ENCODE peak calls at places on chromosomes 6 and 20, in ten cellular contexts. U is endothelial cell of umbilical vein; A is CD8-positive, alpha-beta memory T cell; B is epithelial cell of esophagus; S is type B pancreatic cell; D is Panc1; M is activated naive CD8-positive, alpha-beta T cell treated with anti-CD3 and anti-CD28 coated beads for 36 hours; K is neural crest cell; R is cardiac fibroblast; V is stimulated activated CD4-positive, alpha-beta T cell treated with anti-CD3 and anti-CD28 coated beads, TNF-alpha, amount 100 ng/mL, for 4 hours. Y is an unnamed sample.

GRCh38 chr6:36340671-36341454 is 4.2 kb upstream of the BNIP5 start:
- DNase-seq in U (peak), A (peak), B (peak), S (peak), D (peak), M (peak), K (peak), R (peak), V (peak), Y (peak)

GRCh38 chr20:17619351-17620093 is 49.6 kb downstream of the DSTN start:
- DNase-seq in U (no peak), A (no peak), B (no peak), S (peak), D (no peak), M (no peak), K (no peak), R (no peak), V (no peak), Y (no peak)

GRCh38 chr6:119482850-119483285 is 133.3 kb upstream of the MAN1A1 start:
- DNase-seq in U (no peak), A (no peak), B (no peak), S (no peak), D (no peak), M (no peak), K (no peak), R (no peak), V (no peak), Y (no peak)

GRCh38 chr20:61932711-61933480 is 132.8 kb downstream of the TAF4 start:
- DNase-seq in U (no peak), A (no peak), B (no peak), S (peak), D (no peak), M (no peak), K (no peak), R (no peak), V (no peak), Y (no peak)

GRCh38 chr6:41258196-41258493 is 28.3 kb downstream of the TREM1 start:
- DNase-seq in U (no peak), A (no peak), B (no peak), S (no peak), D (no peak), M (no peak), K (no peak), R (no peak), V (no peak), Y (no peak)

GRCh38 chr6:11317885-11318771 is 85.7 kb upstream of the NEDD9 start:
- DNase-seq in U (peak), A (peak), B (peak), S (no peak), D (peak), M (peak), K (no peak), R (peak), V (peak), Y (no peak)

GRCh38 chr6:111653961-111654360 is 48.3 kb upstream of the TRAF3IP2 start:
- DNase-seq in U (no peak), A (no peak), B (no peak), S (no peak), D (no peak), M (no peak), K (no peak), R (no peak), V (no peak), Y (no peak)

GRCh38 chr6:157813757-157814455 is 9.1 kb upstream of the SNX9 start:
- DNase-seq in U (peak), A (no peak), B (no peak), S (no peak), D (no peak), M (no peak), K (no peak), R (peak), V (no peak), Y (no peak)

GRCh38 chr6:89734526-89734925 is 85.1 kb downstream of the MDN1 start:
- DNase-seq in U (no peak), A (no peak), B (peak), S (no peak), D (no peak), M (no peak), K (no peak), R (peak), V (no peak), Y (no peak)

GRCh38 chr20:56380375-56380774 is 11.6 kb downstream of the AURKA start:
- DNase-seq in U (peak), A (no peak), B (no peak), S (no peak), D (no peak), M (no peak), K (no peak), R (peak), V (no peak), Y (no peak)

GRCh38 chr20:60715172-60715571 is 536.9 kb upstream of the CDH4 start:
- DNase-seq in U (no peak), A (no peak), B (no peak), S (no peak), D (no peak), M (no peak), K (no peak), R (no peak), V (no peak), Y (no peak)

GRCh38 chr6:116530436-116530835 is 15.0 kb downstream of the TRAPPC3L start:
- DNase-seq in U (no peak), A (no peak), B (no peak), S (no peak), D (no peak), M (no peak), K (no peak), R (no peak), V (no peak), Y (no peak)

GRCh38 chr6:28462401-28462800 is 19.1 kb upstream of the ZSCAN23 start:
- DNase-seq in U (no peak), A (no peak), B (no peak), S (no peak), D (no peak), M (no peak), K (no peak), R (no peak), V (no peak), Y (no peak)

GRCh38 chr6:74066168-74066871 is 370.3 kb downstream of the CD109 start:
- DNase-seq in U (no peak), A (no peak), B (peak), S (no peak), D (no peak), M (no peak), K (no peak), R (peak), V (no peak), Y (no peak)

GRCh38 chr6:6436946-6437345 is 116.5 kb upstream of the F13A1 start:
- DNase-seq in U (no peak), A (no peak), B (peak), S (no peak), D (no peak), M (no peak), K (no peak), R (no peak), V (no peak), Y (no peak)

GRCh38 chr6:8578006-8578405 is 142.7 kb upstream of the SLC35B3 start:
- DNase-seq in U (no peak), A (no peak), B (no peak), S (no peak), D (no peak), M (no peak), K (no peak), R (no peak), V (no peak), Y (no peak)

GRCh38 chr6:70673601-70674000 is 5.9 kb downstream of the SMAP1 start:
- DNase-seq in U (peak), A (no peak), B (peak), S (no peak), D (no peak), M (no peak), K (no peak), R (peak), V (no peak), Y (no peak)

GRCh38 chr6:24766685-24767462 is 7.9 kb upstream of the GMNN start:
- DNase-seq in U (peak), A (peak), B (peak), S (no peak), D (no peak), M (no peak), K (no peak), R (peak), V (no peak), Y (no peak)